ENCODE peak calls at places on chromosome 9, in four cellular contexts. One of them, this sample, is unnamed.

GRCh38 chr9:108099854-108100253 is 610.3 kb upstream of the KLF4 start:
- DNase-seq in K562: no peak
- DNase-seq in H1: no peak
- DNase-seq in GM12878: no peak
- DNase-seq in this sample: no peak

GRCh38 chr9:109182940-109183798 is 16.1 kb upstream of the FRRS1L start:
- DNase-seq in K562: peak
- DNase-seq in H1: peak
- DNase-seq in GM12878: no peak
- DNase-seq in this sample: peak

GRCh38 chr9:99650187-99650874 is 171.4 kb upstream of the NR4A3 start:
- DNase-seq in K562: no peak
- DNase-seq in H1: no peak
- DNase-seq in GM12878: no peak
- DNase-seq in this sample: no peak

GRCh38 chr9:34046784-34047379 is 1.8 kb downstream of the UBAP2 start:
- DNase-seq in K562: no peak
- DNase-seq in H1: no peak
- DNase-seq in GM12878: peak
- DNase-seq in this sample: peak

GRCh38 chr9:7081065-7081600 is 323.4 kb downstream of the KDM4C start:
- DNase-seq in K562: no peak
- DNase-seq in H1: no peak
- DNase-seq in GM12878: no peak
- DNase-seq in this sample: no peak

GRCh38 chr9:82797539-82797938 is 265.4 kb downstream of the RASEF start:
- DNase-seq in K562: no peak
- DNase-seq in H1: no peak
- DNase-seq in GM12878: no peak
- DNase-seq in this sample: no peak

GRCh38 chr9:37486616-37487544 is 1.1 kb downstream of the POLR1E start:
- DNase-seq in K562: no peak
- DNase-seq in H1: no peak
- DNase-seq in GM12878: no peak
- DNase-seq in this sample: peak

GRCh38 chr9:82934949-82935348 is 128.0 kb downstream of the RASEF start:
- DNase-seq in K562: no peak
- DNase-seq in H1: no peak
- DNase-seq in GM12878: no peak
- DNase-seq in this sample: peak

GRCh38 chr9:3708751-3709150 is 182.9 kb upstream of the RFX3 start:
- DNase-seq in K562: no peak
- DNase-seq in H1: no peak
- DNase-seq in GM12878: peak
- DNase-seq in this sample: peak

GRCh38 chr9:20507431-20507830 is 114.9 kb downstream of the MLLT3 start:
- DNase-seq in K562: no peak
- DNase-seq in H1: no peak
- DNase-seq in GM12878: no peak
- DNase-seq in this sample: no peak

GRCh38 chr9:98694943-98695342 is 13.8 kb downstream of the GABBR2 start:
- DNase-seq in K562: no peak
- DNase-seq in H1: no peak
- DNase-seq in GM12878: no peak
- DNase-seq in this sample: no peak

GRCh38 chr9:4111233-4112000 is 188.5 kb downstream of the GLIS3 start:
- DNase-seq in K562: no peak
- DNase-seq in H1: no peak
- DNase-seq in GM12878: no peak
- DNase-seq in this sample: peak

GRCh38 chr9:109794361-109795012 is 14.5 kb downstream of the PALM2AKAP2 start:
- DNase-seq in K562: no peak
- DNase-seq in H1: no peak
- DNase-seq in GM12878: no peak
- DNase-seq in this sample: peak

GRCh38 chr9:25678147-25678666 is at the start of gene TUSC1:
- DNase-seq in K562: no peak
- DNase-seq in H1: peak
- DNase-seq in GM12878: no peak
- DNase-seq in this sample: peak

GRCh38 chr9:76688471-76689238 is 75.6 kb upstream of the PCA3 start:
- DNase-seq in K562: no peak
- DNase-seq in H1: no peak
- DNase-seq in GM12878: no peak
- DNase-seq in this sample: no peak

GRCh38 chr9:126664893-126665695 is 51.4 kb downstream of the LMX1B start:
- DNase-seq in K562: no peak
- DNase-seq in H1: peak
- DNase-seq in GM12878: no peak
- DNase-seq in this sample: no peak

GRCh38 chr9:127035423-127035822 is 87.0 kb downstream of the ANGPTL2 start:
- DNase-seq in K562: no peak
- DNase-seq in H1: no peak
- DNase-seq in GM12878: no peak
- DNase-seq in this sample: peak

GRCh38 chr9:110202232-110202631 is 5.7 kb downstream of the C9orf152 start:
- DNase-seq in K562: no peak
- DNase-seq in H1: no peak
- DNase-seq in GM12878: no peak
- DNase-seq in this sample: no peak

GRCh38 chr9:105425817-105426433 is 21.9 kb upstream of the FSD1L start:
- DNase-seq in K562: no peak
- DNase-seq in H1: peak
- DNase-seq in GM12878: no peak
- DNase-seq in this sample: peak

GRCh38 chr9:83445703-83446102 is 92.5 kb downstream of the FRMD3 start:
- DNase-seq in K562: no peak
- DNase-seq in H1: no peak
- DNase-seq in GM12878: no peak
- DNase-seq in this sample: no peak

GRCh38 chr9:114723926-114724325 is 41.9 kb upstream of the TEX48 start:
- DNase-seq in K562: no peak
- DNase-seq in H1: no peak
- DNase-seq in GM12878: no peak
- DNase-seq in this sample: peak

GRCh38 chr9:38068616-38068865 is 486 bp downstream of the SHB start:
- DNase-seq in K562: peak
- DNase-seq in H1: no peak
- DNase-seq in GM12878: no peak
- DNase-seq in this sample: peak

GRCh38 chr9:124209279-124209678 is 48.5 kb upstream of the NEK6 start:
- DNase-seq in K562: peak
- DNase-seq in H1: peak
- DNase-seq in GM12878: no peak
- DNase-seq in this sample: no peak

GRCh38 chr9:76401580-76402354 is 7.5 kb upstream of the RFK start:
- DNase-seq in K562: no peak
- DNase-seq in H1: no peak
- DNase-seq in GM12878: no peak
- DNase-seq in this sample: peak

GRCh38 chr9:95440447-95440846 is 76.3 kb downstream of the PTCH1 start:
- DNase-seq in K562: no peak
- DNase-seq in H1: no peak
- DNase-seq in GM12878: no peak
- DNase-seq in this sample: no peak

GRCh38 chr9:73370053-73370452 is 218.4 kb downstream of the ANXA1 start:
- DNase-seq in K562: peak
- DNase-seq in H1: no peak
- DNase-seq in GM12878: no peak
- DNase-seq in this sample: no peak

GRCh38 chr9:131098391-131099087 is 2.2 kb downstream of the AIF1L start:
- DNase-seq in K562: peak
- DNase-seq in H1: no peak
- DNase-seq in GM12878: no peak
- DNase-seq in this sample: no peak

GRCh38 chr9:89678394-89679005 is 73.7 kb downstream of the GADD45G start:
- DNase-seq in K562: no peak
- DNase-seq in H1: no peak
- DNase-seq in GM12878: no peak
- DNase-seq in this sample: no peak

GRCh38 chr9:86965627-86966395 is 18.5 kb upstream of the GAS1 start:
- DNase-seq in K562: no peak
- DNase-seq in H1: no peak
- DNase-seq in GM12878: no peak
- DNase-seq in this sample: peak

GRCh38 chr9:97811534-97812246 is 41.3 kb upstream of the FOXE1 start:
- DNase-seq in K562: no peak
- DNase-seq in H1: no peak
- DNase-seq in GM12878: no peak
- DNase-seq in this sample: peak

GRCh38 chr9:36396985-36397384 is 3.1 kb downstream of the RNF38 start:
- DNase-seq in K562: no peak
- DNase-seq in H1: no peak
- DNase-seq in GM12878: no peak
- DNase-seq in this sample: no peak

GRCh38 chr9:14326264-14326826 is 12.4 kb upstream of the NFIB start:
- DNase-seq in K562: no peak
- DNase-seq in H1: no peak
- DNase-seq in GM12878: no peak
- DNase-seq in this sample: peak

GRCh38 chr9:101399641-101399965 is 952 bp downstream of the ZNF189 start:
- DNase-seq in K562: no peak
- DNase-seq in H1: no peak
- DNase-seq in GM12878: no peak
- DNase-seq in this sample: no peak

GRCh38 chr9:124004608-124005007 is 7.0 kb upstream of the LHX2 start:
- DNase-seq in K562: no peak
- DNase-seq in H1: no peak
- DNase-seq in GM12878: no peak
- DNase-seq in this sample: no peak

GRCh38 chr9:114798793-114799427 is 6.9 kb downstream of the TNFSF15 start:
- DNase-seq in K562: no peak
- DNase-seq in H1: no peak
- DNase-seq in GM12878: no peak
- DNase-seq in this sample: no peak

DNA sequence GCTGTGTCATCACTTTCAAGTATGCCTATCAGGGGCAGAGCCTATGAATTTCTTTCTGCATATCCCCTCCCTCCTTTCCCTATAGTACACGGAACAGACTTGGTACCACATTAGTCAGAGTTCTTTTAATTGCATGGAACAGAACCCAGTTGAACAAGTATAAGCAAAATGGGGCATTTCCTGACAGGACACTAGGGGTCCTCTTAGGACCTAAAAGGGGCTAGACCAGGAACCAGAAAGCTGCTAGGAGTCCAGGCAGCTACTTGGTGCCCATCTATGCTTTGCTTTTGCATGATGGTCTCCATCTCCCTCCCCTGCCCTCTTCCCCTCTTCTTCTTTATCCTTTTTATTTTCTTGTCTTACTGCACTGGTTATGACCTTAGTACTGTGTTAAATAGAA is 5.9 kb downstream of the BSPRY start:
- DNase-seq in K562: no peak
- DNase-seq in H1: no peak
- DNase-seq in GM12878: no peak
- DNase-seq in this sample: peak
- TF ChIP-seq CTCF in K562: peak
- TF ChIP-seq CTCF in H1: peak
- TF ChIP-seq CTCF in GM12878: peak
- TF ChIP-seq CTCF in this sample: peak

DNA sequence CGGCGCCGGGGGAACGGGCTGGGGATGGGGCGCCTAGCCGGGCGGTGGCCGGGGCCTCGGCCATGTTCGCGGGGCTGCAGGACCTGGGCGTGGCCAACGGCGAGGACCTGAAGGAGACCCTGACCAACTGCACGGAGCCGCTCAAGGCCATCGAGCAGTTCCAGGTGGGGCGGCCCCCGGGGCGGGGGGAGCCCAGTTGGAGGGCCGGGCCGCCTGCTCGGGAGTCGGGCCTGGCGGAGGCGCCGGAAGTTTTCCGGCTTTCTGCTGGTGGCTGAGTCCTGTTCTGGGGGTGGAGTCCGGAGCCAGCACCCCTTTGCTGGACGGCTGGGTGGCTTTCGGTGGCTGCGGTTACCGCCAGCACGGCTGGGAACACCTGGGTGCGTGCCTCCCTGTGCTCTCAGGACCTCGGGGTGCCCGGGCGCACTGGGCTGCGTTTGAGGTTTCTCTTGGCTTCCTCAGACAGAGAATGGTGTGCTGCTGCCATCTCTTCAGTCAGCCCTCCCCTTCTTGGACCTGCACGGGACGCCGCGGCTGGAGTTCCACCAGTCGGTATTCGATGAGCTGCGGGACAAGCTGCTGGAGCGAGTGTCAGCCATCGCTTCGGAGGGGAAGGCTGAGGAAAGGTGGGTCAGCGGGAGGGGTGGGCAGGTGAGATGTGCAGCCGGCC is 454 bp downstream of the NELFB start:
- DNase-seq in K562: peak
- DNase-seq in H1: no peak
- DNase-seq in GM12878: no peak
- DNase-seq in this sample: no peak
- TF ChIP-seq CHD1 in K562: no peak
- TF ChIP-seq CHD1 in H1: no peak
- TF ChIP-seq CHD1 in GM12878: peak
- TF ChIP-seq CHD1 in this sample: no peak

DNA sequence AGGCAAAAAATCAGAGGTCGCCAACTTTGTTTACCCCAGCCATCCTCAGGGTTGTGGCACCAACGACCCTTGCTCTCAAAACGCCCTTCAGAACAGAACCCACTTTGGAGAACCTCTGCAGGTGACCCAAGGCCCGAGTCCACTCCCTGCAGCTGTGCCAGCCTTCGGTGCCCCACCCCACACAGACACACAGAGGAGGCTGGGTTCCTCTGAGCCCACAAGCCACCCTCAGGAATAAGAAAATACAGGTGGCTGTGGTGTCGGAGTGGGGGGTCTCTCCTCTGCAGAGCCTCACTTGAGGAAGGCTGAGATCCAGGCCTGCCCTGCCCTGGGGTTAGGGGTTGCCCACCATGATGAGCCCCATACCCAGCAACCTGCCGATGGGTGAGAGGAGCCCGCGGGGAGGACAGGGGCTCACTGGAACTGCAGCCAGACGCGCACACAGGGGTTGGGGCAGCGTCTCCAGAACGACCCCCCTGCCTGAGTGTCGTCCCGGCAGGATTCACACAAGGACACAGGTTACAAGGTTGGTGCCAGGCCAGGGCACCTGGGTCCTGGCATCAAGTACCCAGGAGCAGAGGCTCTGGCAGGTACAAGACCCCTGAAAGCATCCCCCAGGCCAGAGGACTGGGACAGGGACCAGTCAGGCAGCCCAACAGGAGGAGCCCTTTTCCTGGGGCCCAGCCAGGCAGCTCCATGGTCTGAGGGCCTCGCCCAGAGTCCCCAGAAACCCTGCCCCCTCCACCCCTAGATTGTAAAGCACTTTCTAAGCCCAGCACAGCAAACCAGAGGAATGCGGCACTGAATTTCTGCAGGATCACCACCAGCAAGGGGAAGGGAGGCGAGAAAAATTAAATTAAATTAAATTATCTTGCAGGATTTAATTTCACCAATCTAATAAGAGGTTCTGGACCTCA is 40.0 kb downstream of the NACC2 start:
- DNase-seq in K562: no peak
- DNase-seq in H1: no peak
- DNase-seq in GM12878: no peak
- DNase-seq in this sample: no peak
- TF ChIP-seq CTCF in K562: no peak
- TF ChIP-seq CTCF in H1: no peak
- TF ChIP-seq CTCF in GM12878: no peak
- TF ChIP-seq CTCF in this sample: no peak

GRCh38 chr9:92455217-92455616 is 27.1 kb downstream of the ASPN start:
- DNase-seq in K562: no peak
- DNase-seq in H1: no peak
- DNase-seq in GM12878: no peak
- DNase-seq in this sample: no peak
- TF ChIP-seq CHD1 in K562: no peak
- TF ChIP-seq CHD1 in H1: no peak
- TF ChIP-seq CHD1 in GM12878: no peak
- TF ChIP-seq CHD1 in this sample: no peak